ENCODE peak calls at places on chromosomes 7 and 10, in four cellular contexts. One of them, this sample, is unnamed.

GRCh38 chr7:974172-974571 is 1.2 kb downstream of the COX19 start:
- DNase-seq in activated CD8-positive, alpha-beta memory T cell treated with anti-CD3 and anti-CD28 coated beads for 48 hours: no peak
- DNase-seq in endothelial cell: no peak
- DNase-seq in neural progenitor cell: no peak
- DNase-seq in this sample: no peak

GRCh38 chr7:139619367-139619657 is 95.8 kb downstream of the CLEC2L start:
- DNase-seq in activated CD8-positive, alpha-beta memory T cell treated with anti-CD3 and anti-CD28 coated beads for 48 hours: no peak
- DNase-seq in endothelial cell: no peak
- DNase-seq in neural progenitor cell: no peak
- DNase-seq in this sample: no peak

GRCh38 chr10:102451105-102451969 is at the start of gene C10orf95:
- DNase-seq in activated CD8-positive, alpha-beta memory T cell treated with anti-CD3 and anti-CD28 coated beads for 48 hours: no peak
- DNase-seq in endothelial cell: no peak
- DNase-seq in neural progenitor cell: no peak
- DNase-seq in this sample: peak; percentile 36

GRCh38 chr7:50145801-50146338 is 52.8 kb upstream of the ZPBP start:
- DNase-seq in activated CD8-positive, alpha-beta memory T cell treated with anti-CD3 and anti-CD28 coated beads for 48 hours: no peak
- DNase-seq in endothelial cell: no peak
- DNase-seq in neural progenitor cell: no peak
- DNase-seq in this sample: no peak

GRCh38 chr10:35456175-35456574 is 119.9 kb downstream of the CCNY start:
- DNase-seq in activated CD8-positive, alpha-beta memory T cell treated with anti-CD3 and anti-CD28 coated beads for 48 hours: no peak
- DNase-seq in endothelial cell: no peak
- DNase-seq in neural progenitor cell: no peak
- DNase-seq in this sample: no peak

GRCh38 chr7:152733286-152733934 is 26.1 kb upstream of the ACTR3B start:
- DNase-seq in activated CD8-positive, alpha-beta memory T cell treated with anti-CD3 and anti-CD28 coated beads for 48 hours: no peak
- DNase-seq in endothelial cell: no peak
- DNase-seq in neural progenitor cell: peak; percentile 15
- DNase-seq in this sample: no peak

GRCh38 chr10:133616371-133617130 is 10.0 kb downstream of the FRG2B start:
- DNase-seq in activated CD8-positive, alpha-beta memory T cell treated with anti-CD3 and anti-CD28 coated beads for 48 hours: no peak
- DNase-seq in endothelial cell: no peak
- DNase-seq in neural progenitor cell: no peak
- DNase-seq in this sample: no peak

GRCh38 chr10:124703778-124704427 is 40.3 kb downstream of the FAM53B start:
- DNase-seq in activated CD8-positive, alpha-beta memory T cell treated with anti-CD3 and anti-CD28 coated beads for 48 hours: no peak
- DNase-seq in endothelial cell: no peak
- DNase-seq in neural progenitor cell: no peak
- DNase-seq in this sample: no peak

GRCh38 chr7:33237034-33237433 is 107.7 kb downstream of the BBS9 start:
- DNase-seq in activated CD8-positive, alpha-beta memory T cell treated with anti-CD3 and anti-CD28 coated beads for 48 hours: no peak
- DNase-seq in endothelial cell: no peak
- DNase-seq in neural progenitor cell: no peak
- DNase-seq in this sample: no peak

GRCh38 chr10:82221750-82222149 is 346.8 kb downstream of the NRG3 start:
- DNase-seq in activated CD8-positive, alpha-beta memory T cell treated with anti-CD3 and anti-CD28 coated beads for 48 hours: no peak
- DNase-seq in endothelial cell: no peak
- DNase-seq in neural progenitor cell: peak; percentile 23
- DNase-seq in this sample: no peak

GRCh38 chr7:141053626-141054025 is 20.2 kb upstream of the TMEM178B start:
- DNase-seq in activated CD8-positive, alpha-beta memory T cell treated with anti-CD3 and anti-CD28 coated beads for 48 hours: peak; percentile 30
- DNase-seq in endothelial cell: no peak
- DNase-seq in neural progenitor cell: no peak
- DNase-seq in this sample: no peak

GRCh38 chr10:1034758-1035157 is 9.1 kb upstream of the IDI2 start:
- DNase-seq in activated CD8-positive, alpha-beta memory T cell treated with anti-CD3 and anti-CD28 coated beads for 48 hours: no peak
- DNase-seq in endothelial cell: no peak
- DNase-seq in neural progenitor cell: no peak
- DNase-seq in this sample: no peak

GRCh38 chr7:16428672-16429071 is 7.3 kb upstream of the CRPPA start:
- DNase-seq in activated CD8-positive, alpha-beta memory T cell treated with anti-CD3 and anti-CD28 coated beads for 48 hours: no peak
- DNase-seq in endothelial cell: no peak
- DNase-seq in neural progenitor cell: no peak
- DNase-seq in this sample: no peak

GRCh38 chr7:49875336-49875735 is 101.9 kb downstream of the VWC2 start:
- DNase-seq in activated CD8-positive, alpha-beta memory T cell treated with anti-CD3 and anti-CD28 coated beads for 48 hours: no peak
- DNase-seq in endothelial cell: no peak
- DNase-seq in neural progenitor cell: no peak
- DNase-seq in this sample: no peak

This sample was measured in WTC11.